ENCODE peak calls at places on chromosomes 7 and 10, in nine cellular contexts. O is OCI-LY7, X is T-helper 1 cell, R is esophagus muscularis mucosa, H is NCI-H345, Q is WTC11, U is ELR, B is AG20443, W is endodermal cell. P is an unnamed sample.

GRCh38 chr10:77416327-77417135 is 221.1 kb downstream of the KCNMA1 start:
- DNase-seq in U (peak; percentile 97), R (no peak), B (peak; percentile 91), Q (no peak), W (no peak), X (no peak), H (no peak), O (no peak), P (no peak)

GRCh38 chr7:146902728-146903127 is 786.1 kb downstream of the CNTNAP2 start:
- DNase-seq in Q (no peak), X (no peak), W (no peak), O (no peak), U (peak; percentile 43), R (no peak), H (no peak), B (peak; percentile 6), P (no peak)

GRCh38 chr7:132842478-132842877 is 239.4 kb downstream of the CHCHD3 start:
- DNase-seq in B (no peak), O (no peak), U (no peak), Q (no peak), X (no peak), H (no peak), W (no peak), R (no peak), P (no peak)

GRCh38 chr10:115047705-115048104 is 45.5 kb upstream of the ATRNL1 start:
- DNase-seq in Q (no peak), U (no peak), W (no peak), O (no peak), H (no peak), R (no peak), B (no peak), X (no peak), P (no peak)

GRCh38 chr10:51675088-51675487 is 24.3 kb downstream of the CSTF2T start:
- DNase-seq in Q (no peak), W (no peak), R (no peak), X (no peak), U (no peak), B (no peak), H (no peak), O (no peak), P (no peak)

GRCh38 chr7:26187380-26188290 is 12.9 kb downstream of the HNRNPA2B1 start:
- DNase-seq in U (peak; percentile 39), X (no peak), B (no peak), H (no peak), O (peak; percentile 43), R (no peak), W (peak; percentile 75), Q (no peak), P (no peak)

GRCh38 chr10:103543617-103544525 is 50.4 kb downstream of the NEURL1 start:
- DNase-seq in X (no peak), Q (no peak), W (peak; percentile 44), R (no peak), B (no peak), O (no peak), U (no peak), H (no peak), P (no peak)

GRCh38 chr7:957418-958220 is 3.1 kb upstream of the ADAP1 start:
- DNase-seq in U (no peak), O (no peak), H (no peak), R (no peak), X (no peak), W (peak; percentile 82), Q (peak; percentile 42), B (no peak), P (peak; percentile 56)

GRCh38 chr10:129161184-129161583 is 305.9 kb upstream of the MGMT start:
- DNase-seq in H (no peak), U (no peak), Q (peak; percentile 58), X (no peak), O (no peak), W (peak; percentile 83), R (peak; percentile 42), B (no peak), P (no peak)

GRCh38 chr10:124547651-124548168 is 86.1 kb downstream of the LHPP start:
- DNase-seq in X (no peak), U (no peak), Q (no peak), R (no peak), O (no peak), H (no peak), W (no peak), B (no peak), P (no peak)

GRCh38 chr10:30531751-30532530 is 97.6 kb downstream of the LYZL2 start:
- DNase-seq in R (no peak), X (no peak), Q (no peak), O (peak; percentile 18), W (no peak), U (no peak), H (no peak), B (no peak), P (no peak)

GRCh38 chr7:128710391-128710930 is 28.7 kb upstream of the CALU start:
- DNase-seq in Q (no peak), U (peak; percentile 28), H (no peak), X (no peak), R (no peak), W (no peak), B (no peak), O (no peak), P (no peak)

GRCh38 chr10:76858721-76859120 is 778.9 kb downstream of the KCNMA1 start:
- DNase-seq in O (no peak), H (no peak), W (no peak), Q (no peak), B (no peak), X (no peak), U (no peak), R (no peak), P (no peak)

GRCh38 chr10:104835422-104835821 is 194.3 kb downstream of the SORCS3 start:
- DNase-seq in X (no peak), U (no peak), Q (no peak), W (no peak), H (peak; percentile 14), R (no peak), B (no peak), O (no peak), P (no peak)

GRCh38 chr10:71252195-71252594 is 39.8 kb downstream of the UNC5B start:
- DNase-seq in X (no peak), U (no peak), H (no peak), W (no peak), Q (no peak), B (no peak), R (no peak), O (no peak), P (no peak)

GRCh38 chr10:24446739-24447138 is 237.8 kb downstream of the KIAA1217 start:
- DNase-seq in Q (no peak), B (peak; percentile 84), O (no peak), W (no peak), R (no peak), X (no peak), H (no peak), U (peak; percentile 97), P (no peak)

GRCh38 chr10:80461208-80462183 is 7.4 kb downstream of the TSPAN14 start:
- DNase-seq in W (no peak), H (peak; percentile 19), B (peak; percentile 41), R (no peak), X (no peak), Q (no peak), O (no peak), U (peak; percentile 11), P (no peak)

GRCh38 chr10:130017010-130017630 is 53.0 kb upstream of the EBF3 start:
- DNase-seq in Q (no peak), H (no peak), R (peak; percentile 70), B (no peak), O (no peak), U (no peak), X (no peak), W (no peak), P (no peak)

GRCh38 chr10:19930936-19931859 is 115.0 kb downstream of the PLXDC2 start:
- DNase-seq in O (peak; percentile 19), R (no peak), B (peak; percentile 27), U (no peak), X (no peak), H (no peak), Q (no peak), W (no peak), P (no peak)

GRCh38 chr7:88278881-88279280 is 27.8 kb downstream of the STEAP4 start:
- DNase-seq in W (no peak), O (no peak), X (no peak), R (no peak), U (no peak), B (no peak), H (no peak), Q (no peak), P (no peak)

GRCh38 chr7:101169110-101169837 is 3.9 kb upstream of the VGF start:
- DNase-seq in B (no peak), X (no peak), R (no peak), W (no peak), O (no peak), H (no peak), Q (no peak), U (peak; percentile 43), P (no peak)

GRCh38 chr10:88477343-88478085 is 105.6 kb downstream of the RNLS start:
- DNase-seq in W (no peak), O (no peak), H (no peak), R (no peak), B (no peak), X (no peak), U (no peak), Q (no peak), P (no peak)

GRCh38 chr7:45026984-45027773 is 27.2 kb downstream of the CCM2 start:
- DNase-seq in H (no peak), Q (no peak), W (no peak), O (peak; percentile 79), R (no peak), X (no peak), U (peak; percentile 51), B (peak; percentile 21), P (no peak)

GRCh38 chr10:69868821-69869220 is 67.1 kb downstream of the COL13A1 start:
- DNase-seq in R (no peak), Q (no peak), O (no peak), X (no peak), B (no peak), H (no peak), U (no peak), W (no peak), P (no peak)

GRCh38 chr7:30743371-30744074 is 8.4 kb upstream of the INMT start:
- DNase-seq in R (no peak), O (no peak), Q (no peak), U (peak; percentile 58), W (no peak), H (no peak), X (no peak), B (peak; percentile 83), P (no peak)

GRCh38 chr7:100509213-100509612 is 25.5 kb downstream of the NYAP1 start:
- DNase-seq in Q (no peak), H (peak; percentile 53), R (no peak), X (no peak), O (no peak), U (peak; percentile 45), B (peak; percentile 49), W (no peak), P (no peak)

GRCh38 chr10:97456034-97456685 is 10.2 kb downstream of the ZDHHC16 start:
- DNase-seq in Q (no peak), O (no peak), R (no peak), U (no peak), H (no peak), X (no peak), W (no peak), B (no peak), P (no peak)

GRCh38 chr10:28963539-28964221 is 286.4 kb downstream of the BAMBI start:
- DNase-seq in U (no peak), O (no peak), B (no peak), R (no peak), W (no peak), H (no peak), X (no peak), Q (no peak), P (no peak)

GRCh38 chr10:100714566-100714950 is 30.8 kb upstream of the PAX2 start:
- DNase-seq in R (no peak), W (no peak), O (no peak), B (no peak), Q (no peak), X (no peak), U (no peak), H (no peak), P (no peak)

GRCh38 chr10:5466451-5466996 is 32.8 kb downstream of the CALML5 start:
- DNase-seq in B (peak; percentile 41), X (no peak), Q (peak; percentile 64), H (peak; percentile 63), O (no peak), W (peak; percentile 89), R (peak; percentile 90), U (peak; percentile 48), P (no peak)

GRCh38 chr7:148191391-148192076 is 399.0 kb upstream of the C7orf33 start:
- DNase-seq in B (no peak), H (peak; percentile 66), U (no peak), Q (no peak), X (no peak), W (no peak), R (no peak), O (no peak), P (no peak)

P was measured in naive thymus-derived CD8-positive, alpha-beta T cell.